ENCODE peak calls at places on chromosome 10, in nine cellular contexts. One of them, this sample, is unnamed.

GRCh38 chr10:1465993-1466764 is 271.1 kb downstream of the ADARB2 start:
- DNase-seq in psoas muscle: no peak
- DNase-seq in GM12878: no peak
- DNase-seq in right atrium auricular region: no peak
- DNase-seq in CD4-positive, alpha-beta T cell: no peak
- DNase-seq in AG04450: no peak
- DNase-seq in cardiac muscle cell: no peak
- DNase-seq in suprapubic skin: no peak
- DNase-seq in IMR-90: no peak
- DNase-seq in this sample: no peak

GRCh38 chr10:74163313-74164068 is 12.5 kb downstream of the ADK start:
- DNase-seq in psoas muscle: no peak
- DNase-seq in GM12878: no peak
- DNase-seq in right atrium auricular region: no peak
- DNase-seq in CD4-positive, alpha-beta T cell: no peak
- DNase-seq in AG04450: no peak
- DNase-seq in cardiac muscle cell: no peak
- DNase-seq in suprapubic skin: no peak
- DNase-seq in IMR-90: no peak
- DNase-seq in this sample: no peak

GRCh38 chr10:13056461-13057077 is 43.4 kb upstream of the OPTN start:
- DNase-seq in psoas muscle: no peak
- DNase-seq in GM12878: no peak
- DNase-seq in right atrium auricular region: no peak
- DNase-seq in CD4-positive, alpha-beta T cell: no peak
- DNase-seq in AG04450: peak; percentile 4
- DNase-seq in cardiac muscle cell: peak; percentile 52
- DNase-seq in suprapubic skin: no peak
- DNase-seq in IMR-90: peak; percentile 16
- DNase-seq in this sample: no peak

GRCh38 chr10:19853839-19854238 is 37.6 kb downstream of the PLXDC2 start:
- DNase-seq in psoas muscle: no peak
- DNase-seq in GM12878: no peak
- DNase-seq in right atrium auricular region: no peak
- DNase-seq in CD4-positive, alpha-beta T cell: no peak
- DNase-seq in AG04450: no peak
- DNase-seq in cardiac muscle cell: no peak
- DNase-seq in suprapubic skin: no peak
- DNase-seq in IMR-90: no peak
- DNase-seq in this sample: no peak

GRCh38 chr10:124003070-124003419 is 90.4 kb downstream of the CHST15 start:
- DNase-seq in psoas muscle: no peak
- DNase-seq in GM12878: no peak
- DNase-seq in right atrium auricular region: peak; percentile 46
- DNase-seq in CD4-positive, alpha-beta T cell: no peak
- DNase-seq in AG04450: no peak
- DNase-seq in cardiac muscle cell: no peak
- DNase-seq in suprapubic skin: peak; percentile 69
- DNase-seq in IMR-90: no peak
- DNase-seq in this sample: no peak

GRCh38 chr10:62528441-62528840 is 154.3 kb downstream of the ZNF365 start:
- DNase-seq in psoas muscle: no peak
- DNase-seq in GM12878: peak; percentile 79
- DNase-seq in right atrium auricular region: no peak
- DNase-seq in CD4-positive, alpha-beta T cell: no peak
- DNase-seq in AG04450: no peak
- DNase-seq in cardiac muscle cell: no peak
- DNase-seq in suprapubic skin: no peak
- DNase-seq in IMR-90: no peak
- DNase-seq in this sample: no peak

GRCh38 chr10:88978463-88978862 is 12.1 kb upstream of the FAS start:
- DNase-seq in psoas muscle: no peak
- DNase-seq in GM12878: no peak
- DNase-seq in right atrium auricular region: no peak
- DNase-seq in CD4-positive, alpha-beta T cell: no peak
- DNase-seq in AG04450: no peak
- DNase-seq in cardiac muscle cell: no peak
- DNase-seq in suprapubic skin: no peak
- DNase-seq in IMR-90: no peak
- DNase-seq in this sample: no peak

GRCh38 chr10:129470103-129470851 is 3.2 kb downstream of the MGMT start:
- DNase-seq in psoas muscle: no peak
- DNase-seq in GM12878: no peak
- DNase-seq in right atrium auricular region: no peak
- DNase-seq in CD4-positive, alpha-beta T cell: no peak
- DNase-seq in AG04450: no peak
- DNase-seq in cardiac muscle cell: no peak
- DNase-seq in suprapubic skin: no peak
- DNase-seq in IMR-90: no peak
- DNase-seq in this sample: no peak

GRCh38 chr10:24950439-24950838 is 2.0 kb downstream of the PRTFDC1 start:
- DNase-seq in psoas muscle: no peak
- DNase-seq in GM12878: no peak
- DNase-seq in right atrium auricular region: no peak
- DNase-seq in CD4-positive, alpha-beta T cell: no peak
- DNase-seq in AG04450: no peak
- DNase-seq in cardiac muscle cell: no peak
- DNase-seq in suprapubic skin: no peak
- DNase-seq in IMR-90: no peak
- DNase-seq in this sample: no peak

GRCh38 chr10:24953350-24954074 is 1.1 kb upstream of the PRTFDC1 start:
- DNase-seq in psoas muscle: no peak
- DNase-seq in GM12878: no peak
- DNase-seq in right atrium auricular region: no peak
- DNase-seq in CD4-positive, alpha-beta T cell: no peak
- DNase-seq in AG04450: no peak
- DNase-seq in cardiac muscle cell: peak; percentile 85
- DNase-seq in suprapubic skin: no peak
- DNase-seq in IMR-90: peak; percentile 40
- DNase-seq in this sample: no peak

GRCh38 chr10:24951201-24952145 is 933 bp downstream of the PRTFDC1 start:
- DNase-seq in psoas muscle: no peak
- DNase-seq in GM12878: no peak
- DNase-seq in right atrium auricular region: no peak
- DNase-seq in CD4-positive, alpha-beta T cell: no peak
- DNase-seq in AG04450: no peak
- DNase-seq in cardiac muscle cell: peak; percentile 70
- DNase-seq in suprapubic skin: no peak
- DNase-seq in IMR-90: no peak
- DNase-seq in this sample: peak; percentile 49

GRCh38 chr10:24952701-24953349 is 419 bp upstream of the PRTFDC1 start:
- DNase-seq in psoas muscle: peak; percentile 49
- DNase-seq in GM12878: no peak
- DNase-seq in right atrium auricular region: no peak
- DNase-seq in CD4-positive, alpha-beta T cell: peak; percentile 68
- DNase-seq in AG04450: no peak
- DNase-seq in cardiac muscle cell: peak; percentile 81
- DNase-seq in suprapubic skin: no peak
- DNase-seq in IMR-90: peak; percentile 56
- DNase-seq in this sample: peak; percentile 60

DNA sequence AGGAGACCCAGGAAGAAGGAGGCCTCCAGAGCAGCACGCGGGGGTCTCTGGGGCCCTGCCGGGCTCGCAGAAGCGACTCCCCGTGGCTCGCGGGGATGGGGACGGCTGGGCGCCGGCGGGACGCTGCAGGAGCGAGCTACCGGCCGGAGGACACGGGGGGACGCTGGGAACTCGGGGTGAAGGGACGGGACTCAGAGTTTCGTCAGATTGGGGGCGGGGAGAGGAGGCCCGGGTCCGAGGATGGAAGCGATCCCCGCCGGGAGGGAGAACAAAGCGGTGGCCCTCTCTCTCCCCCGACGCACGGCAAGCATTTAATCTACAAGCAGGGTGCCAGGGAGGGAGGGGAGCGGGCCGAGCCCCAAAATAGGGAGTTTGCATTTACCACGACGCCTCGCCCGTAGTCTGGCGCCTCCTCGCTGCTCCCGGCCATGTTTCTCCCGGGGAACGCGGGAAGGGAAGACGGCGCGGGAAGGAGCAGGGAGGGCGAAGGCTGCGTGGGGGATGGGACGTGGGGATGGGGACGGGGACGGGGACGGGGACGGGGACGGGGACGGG is at the start of gene PRTFDC1:
- DNase-seq in psoas muscle: peak; percentile 39
- DNase-seq in GM12878: no peak
- DNase-seq in right atrium auricular region: no peak
- DNase-seq in CD4-positive, alpha-beta T cell: peak; percentile 40
- DNase-seq in AG04450: no peak
- DNase-seq in cardiac muscle cell: peak; percentile 58
- DNase-seq in suprapubic skin: peak; percentile 86
- DNase-seq in IMR-90: no peak
- DNase-seq in this sample: peak; percentile 63
- TF ChIP-seq CTCF in psoas muscle: no peak
- TF ChIP-seq CTCF in GM12878: peak; percentile 19
- TF ChIP-seq CTCF in right atrium auricular region: peak; percentile 56
- TF ChIP-seq CTCF in CD4-positive, alpha-beta T cell: no peak
- TF ChIP-seq CTCF in AG04450: peak; percentile 24
- TF ChIP-seq CTCF in cardiac muscle cell: no peak
- TF ChIP-seq CTCF in suprapubic skin: peak; percentile 4
- TF ChIP-seq CTCF in IMR-90: no peak
- TF ChIP-seq CTCF in this sample: peak; percentile 22

GRCh38 chr10:28993056-28993455 is 295.8 kb upstream of the LYZL1 start:
- DNase-seq in psoas muscle: no peak
- DNase-seq in GM12878: no peak
- DNase-seq in right atrium auricular region: no peak
- DNase-seq in CD4-positive, alpha-beta T cell: no peak
- DNase-seq in AG04450: no peak
- DNase-seq in cardiac muscle cell: no peak
- DNase-seq in suprapubic skin: no peak
- DNase-seq in IMR-90: no peak
- DNase-seq in this sample: no peak

GRCh38 chr10:28997736-28998135 is 291.1 kb upstream of the LYZL1 start:
- DNase-seq in psoas muscle: no peak
- DNase-seq in GM12878: no peak
- DNase-seq in right atrium auricular region: no peak
- DNase-seq in CD4-positive, alpha-beta T cell: no peak
- DNase-seq in AG04450: no peak
- DNase-seq in cardiac muscle cell: peak; percentile 52
- DNase-seq in suprapubic skin: no peak
- DNase-seq in IMR-90: peak; percentile 16
- DNase-seq in this sample: peak; percentile 29

GRCh38 chr10:28995497-28995896 is 293.4 kb upstream of the LYZL1 start:
- DNase-seq in psoas muscle: no peak
- DNase-seq in GM12878: no peak
- DNase-seq in right atrium auricular region: no peak
- DNase-seq in CD4-positive, alpha-beta T cell: no peak
- DNase-seq in AG04450: no peak
- DNase-seq in cardiac muscle cell: no peak
- DNase-seq in suprapubic skin: no peak
- DNase-seq in IMR-90: no peak
- DNase-seq in this sample: no peak

GRCh38 chr10:28996345-28996744 is 292.5 kb upstream of the LYZL1 start:
- DNase-seq in psoas muscle: no peak
- DNase-seq in GM12878: no peak
- DNase-seq in right atrium auricular region: no peak
- DNase-seq in CD4-positive, alpha-beta T cell: no peak
- DNase-seq in AG04450: no peak
- DNase-seq in cardiac muscle cell: no peak
- DNase-seq in suprapubic skin: no peak
- DNase-seq in IMR-90: no peak
- DNase-seq in this sample: no peak

DNA sequence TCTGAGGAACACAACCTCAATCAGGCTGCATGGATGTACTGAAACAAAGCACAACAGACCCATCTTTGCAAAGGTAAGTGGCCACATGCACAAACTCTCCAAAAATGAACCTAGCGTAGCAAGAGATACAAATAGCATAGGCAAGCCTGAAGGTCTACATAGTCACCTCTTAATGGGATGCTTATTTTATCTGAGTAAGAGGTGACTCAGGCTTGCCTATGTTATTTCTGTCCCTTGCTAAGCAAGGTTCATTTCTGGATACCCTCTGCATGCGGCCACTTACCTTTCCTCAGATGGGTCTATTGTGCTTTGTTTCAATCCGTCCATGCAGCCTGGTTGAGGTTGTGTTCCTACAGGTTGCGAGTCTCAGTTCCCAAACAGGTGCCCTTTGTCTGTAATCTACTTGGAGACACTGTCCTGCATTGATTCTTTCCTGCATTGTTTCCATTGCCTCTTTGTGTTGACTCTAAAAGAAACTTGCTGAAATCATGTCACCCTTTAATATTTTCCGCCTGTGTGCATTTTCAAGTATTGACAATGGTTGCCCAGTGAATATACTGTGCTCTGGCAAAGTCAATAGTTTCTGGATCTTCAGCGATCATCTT is 291.8 kb upstream of the LYZL1 start:
- DNase-seq in psoas muscle: no peak
- DNase-seq in GM12878: no peak
- DNase-seq in right atrium auricular region: no peak
- DNase-seq in CD4-positive, alpha-beta T cell: no peak
- DNase-seq in AG04450: no peak
- DNase-seq in cardiac muscle cell: no peak
- DNase-seq in suprapubic skin: no peak
- DNase-seq in IMR-90: peak; percentile 36
- DNase-seq in this sample: no peak
- H3K27ac ChIP-seq in psoas muscle: no peak overlapping the region
- H3K27ac ChIP-seq in GM12878: no peak overlapping the region
- H3K27ac ChIP-seq in right atrium auricular region: no peak overlapping the region
- H3K27ac ChIP-seq in CD4-positive, alpha-beta T cell: no peak overlapping the region
- H3K27ac ChIP-seq in AG04450: no peak overlapping the region
- H3K27ac ChIP-seq in cardiac muscle cell: no peak overlapping the region
- H3K27ac ChIP-seq in suprapubic skin: no peak overlapping the region
- H3K27ac ChIP-seq in IMR-90: no peak overlapping the region
- H3K27ac ChIP-seq in this sample: no peak overlapping the region

DNA sequence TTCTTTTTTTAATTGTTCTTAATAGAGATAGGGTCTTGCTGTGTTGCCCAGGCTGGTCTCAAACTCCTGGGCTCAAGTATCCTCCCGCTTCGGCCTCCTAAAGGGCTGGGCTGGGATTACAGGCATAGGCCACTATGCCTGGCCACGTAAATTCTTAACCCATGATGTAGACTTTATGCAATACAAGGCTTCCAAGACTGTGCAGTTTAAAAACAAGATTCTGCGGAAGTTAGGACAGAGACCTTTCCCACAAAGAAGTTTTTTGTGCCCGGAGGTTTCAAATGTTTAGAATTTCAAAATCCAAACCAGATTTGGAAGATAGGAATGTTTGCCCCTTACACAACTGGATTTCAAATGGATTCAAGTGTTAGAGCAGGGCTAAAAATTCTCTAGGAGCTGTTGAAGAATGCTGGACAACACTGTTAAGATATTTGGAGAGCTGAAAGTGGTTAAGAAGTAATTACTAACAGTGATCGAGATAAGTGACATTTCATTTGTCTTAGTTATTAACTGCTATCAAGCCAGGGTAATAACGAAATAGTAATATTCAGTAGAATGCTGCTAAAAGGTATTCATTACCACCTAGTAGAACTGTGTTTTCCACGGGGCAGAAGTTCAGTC is 7.4 kb downstream of the APBB1IP start:
- DNase-seq in psoas muscle: no peak
- DNase-seq in GM12878: no peak
- DNase-seq in right atrium auricular region: no peak
- DNase-seq in CD4-positive, alpha-beta T cell: no peak
- DNase-seq in AG04450: no peak
- DNase-seq in cardiac muscle cell: no peak
- DNase-seq in suprapubic skin: no peak
- DNase-seq in IMR-90: no peak
- DNase-seq in this sample: no peak
- TF ChIP-seq CTCF in psoas muscle: no peak
- TF ChIP-seq CTCF in GM12878: no peak
- TF ChIP-seq CTCF in right atrium auricular region: no peak
- TF ChIP-seq CTCF in CD4-positive, alpha-beta T cell: no peak
- TF ChIP-seq CTCF in AG04450: no peak
- TF ChIP-seq CTCF in cardiac muscle cell: no peak
- TF ChIP-seq CTCF in suprapubic skin: no peak
- TF ChIP-seq CTCF in IMR-90: no peak
- TF ChIP-seq CTCF in this sample: no peak

GRCh38 chr10:104387130-104387888 is 33.7 kb downstream of the CFAP58 start:
- DNase-seq in psoas muscle: no peak
- DNase-seq in GM12878: no peak
- DNase-seq in right atrium auricular region: no peak
- DNase-seq in CD4-positive, alpha-beta T cell: no peak
- DNase-seq in AG04450: no peak
- DNase-seq in cardiac muscle cell: no peak
- DNase-seq in suprapubic skin: no peak
- DNase-seq in IMR-90: no peak
- DNase-seq in this sample: no peak

GRCh38 chr10:104391969-104392296 is 38.3 kb downstream of the CFAP58 start:
- DNase-seq in psoas muscle: no peak
- DNase-seq in GM12878: no peak
- DNase-seq in right atrium auricular region: no peak
- DNase-seq in CD4-positive, alpha-beta T cell: no peak
- DNase-seq in AG04450: no peak
- DNase-seq in cardiac muscle cell: no peak
- DNase-seq in suprapubic skin: no peak
- DNase-seq in IMR-90: no peak
- DNase-seq in this sample: no peak

GRCh38 chr10:104393387-104393786 is 39.8 kb downstream of the CFAP58 start:
- DNase-seq in psoas muscle: no peak
- DNase-seq in GM12878: no peak
- DNase-seq in right atrium auricular region: no peak
- DNase-seq in CD4-positive, alpha-beta T cell: no peak
- DNase-seq in AG04450: no peak
- DNase-seq in cardiac muscle cell: no peak
- DNase-seq in suprapubic skin: no peak
- DNase-seq in IMR-90: no peak
- DNase-seq in this sample: no peak

GRCh38 chr10:104391150-104391968 is 37.7 kb downstream of the CFAP58 start:
- DNase-seq in psoas muscle: no peak
- DNase-seq in GM12878: no peak
- DNase-seq in right atrium auricular region: no peak
- DNase-seq in CD4-positive, alpha-beta T cell: no peak
- DNase-seq in AG04450: no peak
- DNase-seq in cardiac muscle cell: peak; percentile 4
- DNase-seq in suprapubic skin: no peak
- DNase-seq in IMR-90: peak; percentile 3
- DNase-seq in this sample: no peak

DNA sequence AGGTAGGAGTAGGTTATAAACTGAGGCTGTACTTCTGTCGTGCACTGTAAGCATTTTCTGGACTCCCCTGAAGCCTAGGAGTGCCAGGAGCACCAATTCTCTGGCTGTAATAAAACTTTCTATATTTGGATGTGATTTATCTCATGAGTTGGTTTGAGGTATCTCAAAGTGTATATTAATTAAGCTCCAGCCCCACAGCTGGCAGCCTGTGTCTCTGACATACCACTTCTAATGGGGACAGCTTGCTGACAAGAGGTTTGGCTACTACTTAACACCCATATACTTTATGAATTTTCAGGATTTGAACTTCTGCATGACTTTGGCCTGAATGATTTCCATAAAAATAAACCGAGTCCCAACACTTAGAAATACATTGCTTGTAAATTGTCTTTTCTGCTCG is 35.2 kb downstream of the CFAP58 start:
- DNase-seq in psoas muscle: no peak
- DNase-seq in GM12878: no peak
- DNase-seq in right atrium auricular region: no peak
- DNase-seq in CD4-positive, alpha-beta T cell: no peak
- DNase-seq in AG04450: no peak
- DNase-seq in cardiac muscle cell: no peak
- DNase-seq in suprapubic skin: no peak
- DNase-seq in IMR-90: no peak
- DNase-seq in this sample: no peak
- H3K27ac ChIP-seq in psoas muscle: no peak overlapping the region
- H3K27ac ChIP-seq in GM12878: no peak overlapping the region
- H3K27ac ChIP-seq in right atrium auricular region: no peak overlapping the region
- H3K27ac ChIP-seq in CD4-positive, alpha-beta T cell: no peak overlapping the region
- H3K27ac ChIP-seq in AG04450: no peak overlapping the region
- H3K27ac ChIP-seq in cardiac muscle cell: no peak overlapping the region
- H3K27ac ChIP-seq in suprapubic skin: no peak overlapping the region
- H3K27ac ChIP-seq in IMR-90: no peak overlapping the region
- H3K27ac ChIP-seq in this sample: no peak overlapping the region

This sample was measured in uterus.